ENCODE peak calls at places on chromosome 14, in ten cellular contexts. One of them, this sample, is unnamed.

GRCh38 chr14:54627718-54628345 is 60.9 kb downstream of the SAMD4A start:
- DNase-seq in right lobe of liver: no peak
- DNase-seq in K562: no peak
- DNase-seq in ovary: no peak
- DNase-seq in tibial nerve: peak; percentile 55
- DNase-seq in NB4: no peak
- DNase-seq in spleen: peak; percentile 76
- DNase-seq in Peyer's patch: no peak
- DNase-seq in body of pancreas: peak; percentile 10
- DNase-seq in uterus: peak; percentile 53
- DNase-seq in this sample: peak; percentile 29

GRCh38 chr14:82070040-82070439 is 536.4 kb upstream of the SEL1L start:
- DNase-seq in right lobe of liver: no peak
- DNase-seq in K562: no peak
- DNase-seq in ovary: no peak
- DNase-seq in tibial nerve: no peak
- DNase-seq in NB4: no peak
- DNase-seq in spleen: no peak
- DNase-seq in Peyer's patch: no peak
- DNase-seq in body of pancreas: no peak
- DNase-seq in uterus: no peak
- DNase-seq in this sample: no peak

GRCh38 chr14:56463491-56463890 is 116.1 kb upstream of the TMEM260 start:
- DNase-seq in right lobe of liver: no peak
- DNase-seq in K562: no peak
- DNase-seq in ovary: no peak
- DNase-seq in tibial nerve: no peak
- DNase-seq in NB4: no peak
- DNase-seq in spleen: no peak
- DNase-seq in Peyer's patch: no peak
- DNase-seq in body of pancreas: no peak
- DNase-seq in uterus: no peak
- DNase-seq in this sample: no peak

GRCh38 chr14:49619730-49620129 is 696 bp downstream of the RPL36AL start:
- DNase-seq in right lobe of liver: no peak
- DNase-seq in K562: no peak
- DNase-seq in ovary: no peak
- DNase-seq in tibial nerve: no peak
- DNase-seq in NB4: no peak
- DNase-seq in spleen: no peak
- DNase-seq in Peyer's patch: no peak
- DNase-seq in body of pancreas: no peak
- DNase-seq in uterus: no peak
- DNase-seq in this sample: no peak

GRCh38 chr14:73610692-73611091 is 1.6 kb upstream of the ACOT6 start:
- DNase-seq in right lobe of liver: peak; percentile 59
- DNase-seq in K562: no peak
- DNase-seq in ovary: no peak
- DNase-seq in tibial nerve: no peak
- DNase-seq in NB4: no peak
- DNase-seq in spleen: no peak
- DNase-seq in Peyer's patch: no peak
- DNase-seq in body of pancreas: no peak
- DNase-seq in uterus: no peak
- DNase-seq in this sample: no peak

GRCh38 chr14:74747237-74747636 is 15.9 kb upstream of the YLPM1 start:
- DNase-seq in right lobe of liver: no peak
- DNase-seq in K562: no peak
- DNase-seq in ovary: no peak
- DNase-seq in tibial nerve: no peak
- DNase-seq in NB4: no peak
- DNase-seq in spleen: no peak
- DNase-seq in Peyer's patch: no peak
- DNase-seq in body of pancreas: no peak
- DNase-seq in uterus: no peak
- DNase-seq in this sample: no peak

GRCh38 chr14:104827173-104828055 is 26.5 kb downstream of the ZBTB42 start:
- DNase-seq in right lobe of liver: peak; percentile 67
- DNase-seq in K562: peak; percentile 72
- DNase-seq in ovary: peak; percentile 55
- DNase-seq in tibial nerve: no peak
- DNase-seq in NB4: peak; percentile 54
- DNase-seq in spleen: peak; percentile 87
- DNase-seq in Peyer's patch: peak; percentile 77
- DNase-seq in body of pancreas: peak; percentile 61
- DNase-seq in uterus: peak; percentile 40
- DNase-seq in this sample: no peak

GRCh38 chr14:101109347-101109638 is 205.8 kb upstream of the RTL1 start:
- DNase-seq in right lobe of liver: no peak
- DNase-seq in K562: no peak
- DNase-seq in ovary: no peak
- DNase-seq in tibial nerve: no peak
- DNase-seq in NB4: no peak
- DNase-seq in spleen: peak; percentile 41
- DNase-seq in Peyer's patch: peak; percentile 5
- DNase-seq in body of pancreas: no peak
- DNase-seq in uterus: no peak
- DNase-seq in this sample: no peak

GRCh38 chr14:101128478-101129450 is 225.2 kb upstream of the RTL1 start:
- DNase-seq in right lobe of liver: peak; percentile 34
- DNase-seq in K562: no peak
- DNase-seq in ovary: peak; percentile 24
- DNase-seq in tibial nerve: peak; percentile 2
- DNase-seq in NB4: no peak
- DNase-seq in spleen: no peak
- DNase-seq in Peyer's patch: peak; percentile 34
- DNase-seq in body of pancreas: no peak
- DNase-seq in uterus: no peak
- DNase-seq in this sample: peak; percentile 39

GRCh38 chr14:105492051-105492965 is 1.3 kb downstream of the TEDC1 start:
- DNase-seq in right lobe of liver: peak; percentile 96
- DNase-seq in K562: no peak
- DNase-seq in ovary: peak; percentile 68
- DNase-seq in tibial nerve: no peak
- DNase-seq in NB4: no peak
- DNase-seq in spleen: peak; percentile 89
- DNase-seq in Peyer's patch: no peak
- DNase-seq in body of pancreas: peak; percentile 22
- DNase-seq in uterus: peak; percentile 39
- DNase-seq in this sample: no peak

GRCh38 chr14:100442036-100442435 is 118.9 kb downstream of the SLC25A47 start:
- DNase-seq in right lobe of liver: peak; percentile 17
- DNase-seq in K562: no peak
- DNase-seq in ovary: no peak
- DNase-seq in tibial nerve: no peak
- DNase-seq in NB4: no peak
- DNase-seq in spleen: no peak
- DNase-seq in Peyer's patch: no peak
- DNase-seq in body of pancreas: no peak
- DNase-seq in uterus: no peak
- DNase-seq in this sample: no peak

GRCh38 chr14:102028733-102029132 is 58.1 kb downstream of the HSP90AA1 start:
- DNase-seq in right lobe of liver: no peak
- DNase-seq in K562: no peak
- DNase-seq in ovary: no peak
- DNase-seq in tibial nerve: no peak
- DNase-seq in NB4: no peak
- DNase-seq in spleen: no peak
- DNase-seq in Peyer's patch: no peak
- DNase-seq in body of pancreas: no peak
- DNase-seq in uterus: no peak
- DNase-seq in this sample: no peak

GRCh38 chr14:60091550-60092511 is at the start of gene PCNX4:
- DNase-seq in right lobe of liver: peak; percentile 98
- DNase-seq in K562: peak; percentile 96
- DNase-seq in ovary: peak; percentile 97
- DNase-seq in tibial nerve: peak; percentile 96
- DNase-seq in NB4: peak; percentile 99
- DNase-seq in spleen: peak; percentile 99
- DNase-seq in Peyer's patch: peak; percentile 99
- DNase-seq in body of pancreas: peak; percentile 98
- DNase-seq in uterus: peak; percentile 98
- DNase-seq in this sample: peak; percentile 98

GRCh38 chr14:60094306-60094897 is 2.7 kb downstream of the PCNX4 start:
- DNase-seq in right lobe of liver: no peak
- DNase-seq in K562: peak; percentile 77
- DNase-seq in ovary: no peak
- DNase-seq in tibial nerve: no peak
- DNase-seq in NB4: peak; percentile 25
- DNase-seq in spleen: peak; percentile 63
- DNase-seq in Peyer's patch: no peak
- DNase-seq in body of pancreas: no peak
- DNase-seq in uterus: no peak
- DNase-seq in this sample: peak; percentile 32

GRCh38 chr14:60093088-60093487 is 1.4 kb downstream of the PCNX4 start:
- DNase-seq in right lobe of liver: no peak
- DNase-seq in K562: no peak
- DNase-seq in ovary: no peak
- DNase-seq in tibial nerve: no peak
- DNase-seq in NB4: peak; percentile 15
- DNase-seq in spleen: no peak
- DNase-seq in Peyer's patch: no peak
- DNase-seq in body of pancreas: no peak
- DNase-seq in uterus: no peak
- DNase-seq in this sample: no peak

GRCh38 chr14:60092516-60092915 is 793 bp downstream of the PCNX4 start:
- DNase-seq in right lobe of liver: no peak
- DNase-seq in K562: peak; percentile 32
- DNase-seq in ovary: peak; percentile 44
- DNase-seq in tibial nerve: peak; percentile 30
- DNase-seq in NB4: peak; percentile 61
- DNase-seq in spleen: no peak
- DNase-seq in Peyer's patch: peak; percentile 49
- DNase-seq in body of pancreas: peak; percentile 15
- DNase-seq in uterus: peak; percentile 29
- DNase-seq in this sample: peak; percentile 25

GRCh38 chr14:60093606-60094005 is 1.9 kb downstream of the PCNX4 start:
- DNase-seq in right lobe of liver: no peak
- DNase-seq in K562: no peak
- DNase-seq in ovary: no peak
- DNase-seq in tibial nerve: no peak
- DNase-seq in NB4: peak; percentile 55
- DNase-seq in spleen: no peak
- DNase-seq in Peyer's patch: no peak
- DNase-seq in body of pancreas: no peak
- DNase-seq in uterus: no peak
- DNase-seq in this sample: no peak
- H3K4me3 ChIP-seq in right lobe of liver: no peak overlapping the region
- H3K4me3 ChIP-seq in K562: peak overlapping the region; percentile 76
- H3K4me3 ChIP-seq in ovary: peak overlapping the region; percentile 89
- H3K4me3 ChIP-seq in tibial nerve: no peak overlapping the region
- H3K4me3 ChIP-seq in NB4: peak overlapping the region; percentile 99
- H3K4me3 ChIP-seq in spleen: no peak overlapping the region
- H3K4me3 ChIP-seq in Peyer's patch: peak overlapping the region; percentile 70
- H3K4me3 ChIP-seq in body of pancreas: no peak overlapping the region
- H3K4me3 ChIP-seq in uterus: no peak overlapping the region
- H3K4me3 ChIP-seq in this sample: no peak overlapping the region

DNA sequence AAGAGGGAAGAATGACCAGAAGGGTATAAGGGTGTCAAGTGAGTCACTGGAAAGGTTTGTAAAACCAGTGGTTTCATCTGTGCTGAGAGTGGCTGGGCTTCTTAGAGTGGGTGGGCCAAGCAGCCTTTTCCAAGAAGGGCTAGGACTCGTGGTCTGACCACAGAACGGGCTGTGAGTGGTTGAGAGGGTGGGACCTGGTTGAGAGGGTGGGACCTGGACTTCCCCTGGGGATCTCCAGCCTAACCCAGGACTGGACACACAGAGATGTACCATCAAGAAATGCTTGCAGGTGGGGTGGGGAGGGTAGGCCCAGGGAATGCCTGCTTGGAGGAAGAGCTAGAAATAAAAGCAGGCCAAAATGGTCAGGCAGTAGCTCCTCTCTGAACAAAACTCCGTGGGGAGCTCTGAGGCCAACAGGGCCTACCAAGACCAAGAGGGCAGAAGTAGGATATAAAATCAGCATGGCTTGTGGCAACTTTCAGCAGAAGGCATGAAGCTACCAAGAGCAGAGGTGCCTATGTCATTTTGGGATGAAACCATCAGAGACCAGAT is 140.5 kb downstream of the FOXN3 start:
- DNase-seq in right lobe of liver: no peak
- DNase-seq in K562: no peak
- DNase-seq in ovary: no peak
- DNase-seq in tibial nerve: no peak
- DNase-seq in NB4: peak; percentile 68
- DNase-seq in spleen: no peak
- DNase-seq in Peyer's patch: peak; percentile 48
- DNase-seq in body of pancreas: no peak
- DNase-seq in uterus: no peak
- DNase-seq in this sample: no peak
- TF ChIP-seq POLR2A in right lobe of liver: no peak
- TF ChIP-seq POLR2A in K562: no peak
- TF ChIP-seq POLR2A in ovary: no peak
- TF ChIP-seq POLR2A in tibial nerve: no peak
- TF ChIP-seq POLR2A in NB4: no peak
- TF ChIP-seq POLR2A in spleen: no peak
- TF ChIP-seq POLR2A in Peyer's patch: no peak
- TF ChIP-seq POLR2A in body of pancreas: no peak
- TF ChIP-seq POLR2A in uterus: no peak
- TF ChIP-seq POLR2A in this sample: no peak

DNA sequence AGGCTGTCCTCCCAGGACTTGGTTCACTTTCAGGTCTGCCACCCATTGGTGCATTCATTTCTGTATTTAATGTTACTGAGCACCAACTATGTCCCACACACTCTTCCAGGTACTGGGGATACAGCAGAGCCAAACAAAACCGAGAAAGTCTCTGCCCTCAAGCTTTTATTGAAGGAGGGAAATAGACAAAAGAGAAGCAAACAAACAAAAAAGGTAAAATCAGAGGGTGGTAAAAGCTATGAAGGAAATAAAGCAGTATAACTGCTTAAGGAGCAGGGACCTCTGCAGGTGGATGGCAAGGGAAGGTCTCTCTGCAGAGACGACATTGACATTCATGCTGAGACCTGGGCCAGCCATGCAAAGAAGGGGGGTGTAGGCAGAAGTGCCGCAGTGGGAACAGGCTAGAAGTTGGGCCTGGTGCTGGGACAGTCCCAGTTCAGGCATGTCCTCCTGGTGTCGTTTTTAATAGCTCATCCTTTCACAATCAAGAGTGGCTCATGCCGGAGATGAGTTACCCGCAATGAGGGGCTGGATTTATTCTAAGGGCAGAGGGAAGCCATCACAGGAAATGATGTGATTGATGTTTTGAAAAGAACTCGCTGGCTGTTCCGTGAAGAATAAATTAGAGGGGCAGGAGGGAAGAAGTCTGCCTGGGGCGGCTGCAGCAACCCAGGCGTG is 72.8 kb downstream of the IRF2BPL start:
- DNase-seq in right lobe of liver: no peak
- DNase-seq in K562: peak; percentile 24
- DNase-seq in ovary: no peak
- DNase-seq in tibial nerve: no peak
- DNase-seq in NB4: peak; percentile 89
- DNase-seq in spleen: peak; percentile 86
- DNase-seq in Peyer's patch: peak; percentile 62
- DNase-seq in body of pancreas: peak; percentile 16
- DNase-seq in uterus: no peak
- DNase-seq in this sample: peak; percentile 75
- H3K4me3 ChIP-seq in right lobe of liver: peak overlapping the region; percentile 44
- H3K4me3 ChIP-seq in K562: peak overlapping the region; percentile 42
- H3K4me3 ChIP-seq in ovary: peak overlapping the region; percentile 29
- H3K4me3 ChIP-seq in tibial nerve: peak overlapping the region; percentile 28
- H3K4me3 ChIP-seq in NB4: peak overlapping the region; percentile 11
- H3K4me3 ChIP-seq in spleen: peak overlapping the region; percentile 12
- H3K4me3 ChIP-seq in Peyer's patch: peak overlapping the region; percentile 59
- H3K4me3 ChIP-seq in body of pancreas: no peak overlapping the region
- H3K4me3 ChIP-seq in uterus: peak overlapping the region; percentile 32
- H3K4me3 ChIP-seq in this sample: no peak overlapping the region

GRCh38 chr14:23005451-23005850 is 4.5 kb downstream of the C14orf93 start:
- DNase-seq in right lobe of liver: no peak
- DNase-seq in K562: no peak
- DNase-seq in ovary: no peak
- DNase-seq in tibial nerve: no peak
- DNase-seq in NB4: no peak
- DNase-seq in spleen: no peak
- DNase-seq in Peyer's patch: no peak
- DNase-seq in body of pancreas: no peak
- DNase-seq in uterus: no peak
- DNase-seq in this sample: no peak
- TF ChIP-seq POLR2A in right lobe of liver: no peak
- TF ChIP-seq POLR2A in K562: no peak
- TF ChIP-seq POLR2A in ovary: no peak
- TF ChIP-seq POLR2A in tibial nerve: no peak
- TF ChIP-seq POLR2A in NB4: no peak
- TF ChIP-seq POLR2A in spleen: no peak
- TF ChIP-seq POLR2A in Peyer's patch: no peak
- TF ChIP-seq POLR2A in body of pancreas: no peak
- TF ChIP-seq POLR2A in uterus: no peak
- TF ChIP-seq POLR2A in this sample: no peak

This sample was measured in adrenal gland.